ENCODE peak calls at places on chromosome 4, in nine cellular contexts. H is CD14-positive monocyte, T is Peyer's patch, N is HFF-Myc, M is endodermal cell, U is cardiac fibroblast, P is AG10803, F is IMR-90, G is lower lobe of right lung. R is an unnamed sample.

GRCh38 chr4:107379054-107379869 is 340.8 kb downstream of the PAPSS1 start:
- DNase-seq in H (no peak), T (no peak), N (peak; percentile 52), M (no peak), U (peak; percentile 30), P (peak; percentile 67), F (peak; percentile 47), G (no peak), R (no peak)

GRCh38 chr4:2489841-2490552 is 21.1 kb downstream of the RNF4 start:
- DNase-seq in H (no peak), T (no peak), N (no peak), M (no peak), U (peak; percentile 17), P (peak; percentile 23), F (no peak), G (no peak), R (no peak)

GRCh38 chr4:17082186-17082585 is 183.7 kb upstream of the LDB2 start:
- DNase-seq in H (no peak), T (no peak), N (no peak), M (no peak), U (peak; percentile 70), P (peak; percentile 90), F (no peak), G (no peak), R (no peak)

GRCh38 chr4:181877329-181877848 is 365.8 kb upstream of the TENM3 start:
- DNase-seq in H (no peak), T (no peak), N (no peak), M (no peak), U (no peak), P (no peak), F (peak; percentile 95), G (no peak), R (no peak)

GRCh38 chr4:137609693-137610450 is 77.6 kb upstream of the PCDH18 start:
- DNase-seq in H (no peak), T (no peak), N (peak; percentile 83), M (no peak), U (peak; percentile 81), P (peak; percentile 84), F (peak; percentile 78), G (no peak), R (no peak)

GRCh38 chr4:19540859-19541258 is 710.8 kb upstream of the SLIT2 start:
- DNase-seq in H (no peak), T (no peak), N (no peak), M (no peak), U (no peak), P (no peak), F (no peak), G (no peak), R (no peak)

GRCh38 chr4:8646296-8647093 is 53.9 kb downstream of the CPZ start:
- DNase-seq in H (no peak), T (no peak), N (no peak), M (peak; percentile 40), U (no peak), P (no peak), F (no peak), G (no peak), R (no peak)

GRCh38 chr4:108118505-108118904 is 50.2 kb downstream of the LEF1 start:
- DNase-seq in H (no peak), T (no peak), N (no peak), M (no peak), U (no peak), P (no peak), F (no peak), G (no peak), R (no peak)

GRCh38 chr4:2292679-2293108 is 30.8 kb upstream of the MXD4 start:
- DNase-seq in H (no peak), T (no peak), N (peak; percentile 41), M (no peak), U (peak; percentile 45), P (peak; percentile 82), F (peak; percentile 75), G (no peak), R (no peak)

GRCh38 chr4:8101213-8101781 is 57.3 kb downstream of the ABLIM2 start:
- DNase-seq in H (no peak), T (no peak), N (no peak), M (no peak), U (peak; percentile 77), P (peak; percentile 41), F (no peak), G (peak; percentile 72), R (peak; percentile 64)

GRCh38 chr4:98572697-98573096 is 85.7 kb downstream of the TSPAN5 start:
- DNase-seq in H (no peak), T (no peak), N (peak; percentile 25), M (no peak), U (no peak), P (no peak), F (no peak), G (no peak), R (no peak)

DNA sequence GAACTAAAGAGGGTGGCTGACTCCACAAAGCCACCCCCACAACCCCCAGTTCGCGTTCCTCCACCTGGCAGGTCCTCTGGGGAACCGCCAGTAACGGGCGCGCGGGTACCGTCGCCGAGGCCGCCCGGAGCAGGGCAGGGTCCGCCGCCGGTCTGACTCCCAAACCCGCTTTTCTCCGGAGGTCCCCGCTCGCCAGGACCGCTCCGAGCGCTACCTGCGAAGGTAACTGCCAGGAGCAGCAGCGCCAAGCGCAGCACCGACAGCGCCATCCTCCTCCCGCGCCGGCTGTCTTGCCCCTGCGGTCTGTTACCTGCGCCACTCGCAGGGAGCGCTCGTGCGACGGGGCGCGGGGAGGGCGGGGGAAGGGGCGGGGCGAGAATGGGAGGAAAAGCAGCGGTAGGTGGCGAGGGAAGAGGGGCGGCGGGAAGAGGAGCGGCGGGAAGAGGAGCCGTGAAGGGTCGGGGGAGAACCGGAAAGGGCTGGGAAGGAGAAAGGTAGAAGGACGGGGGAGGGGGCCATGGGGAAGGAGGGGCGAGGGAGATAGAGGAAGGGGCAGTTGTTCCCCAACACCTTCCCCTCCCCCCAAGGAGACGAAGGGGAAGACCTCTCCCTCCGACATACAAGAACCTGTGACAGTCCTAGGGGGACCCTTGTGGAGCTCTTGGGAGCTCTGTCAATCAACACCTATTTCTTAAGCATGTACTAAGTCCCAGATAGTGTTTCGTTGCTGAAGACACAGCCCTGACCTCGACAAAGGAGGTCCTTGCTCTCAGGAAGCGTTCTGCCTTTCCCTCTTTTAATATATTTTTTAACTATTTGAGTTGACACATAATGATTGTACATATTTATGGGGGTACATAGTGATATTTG is at the start of gene SPINK2:
- DNase-seq in H (no peak), T (peak; percentile 56), N (no peak), M (peak; percentile 97), U (no peak), P (no peak), F (no peak), G (peak; percentile 54), R (no peak)
- TF ChIP-seq CTCF in H (no peak), T (no peak), N (no peak), M (peak; percentile 63), U (no peak), P (no peak), F (no peak), G (no peak), R (no peak)

GRCh38 chr4:143586080-143586479 is 72.6 kb downstream of the SMARCA5 start:
- DNase-seq in H (no peak), T (no peak), N (no peak), M (no peak), U (peak; percentile 42), P (peak; percentile 40), F (peak; percentile 42), G (no peak), R (no peak)

GRCh38 chr4:143585548-143585947 is 72.0 kb downstream of the SMARCA5 start:
- DNase-seq in H (no peak), T (no peak), N (no peak), M (no peak), U (no peak), P (no peak), F (no peak), G (no peak), R (no peak)

GRCh38 chr4:143587703-143588102 is 74.2 kb downstream of the SMARCA5 start:
- DNase-seq in H (no peak), T (no peak), N (no peak), M (no peak), U (peak; percentile 37), P (no peak), F (no peak), G (no peak), R (no peak)
- TF ChIP-seq CTCF in H (no peak), T (no peak), N (peak; percentile 12), M (peak; percentile 33), U (peak; percentile 17), P (no peak), F (no peak), G (no peak), R (no peak)

GRCh38 chr4:117700111-117700892 is 334.0 kb upstream of the NDST3 start:
- DNase-seq in H (no peak), T (no peak), N (no peak), M (peak; percentile 67), U (no peak), P (no peak), F (peak; percentile 0), G (no peak), R (no peak)
- TF ChIP-seq CTCF in H (no peak), T (no peak), N (no peak), M (peak; percentile 79), U (no peak), P (no peak), F (peak; percentile 15), G (no peak), R (no peak)

DNA sequence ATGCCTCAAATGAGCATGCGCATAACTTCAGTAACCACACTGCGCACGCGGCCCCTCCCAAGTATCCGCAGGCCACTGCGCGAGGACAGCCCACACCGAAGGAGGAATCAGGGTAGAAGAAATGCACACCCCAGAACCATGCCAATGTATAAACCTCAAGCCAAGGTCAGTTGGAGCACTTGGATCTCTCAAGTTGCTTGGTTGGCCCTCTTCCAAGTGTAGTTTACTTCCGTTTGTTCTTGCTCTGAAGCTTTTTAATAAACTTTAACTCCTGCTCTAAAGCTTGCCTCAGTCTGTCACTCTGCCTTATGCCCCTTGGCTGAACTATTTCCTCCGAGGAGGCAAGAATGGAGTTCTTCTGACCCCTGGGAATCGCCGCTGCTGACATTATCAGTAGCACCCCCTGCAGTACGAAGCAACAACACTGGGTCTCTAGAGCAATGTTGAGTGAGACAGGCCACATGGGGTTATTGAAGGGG is 22.0 kb upstream of the SPINK2 start:
- DNase-seq in H (no peak), T (no peak), N (no peak), M (peak; percentile 79), U (peak; percentile 59), P (no peak), F (no peak), G (peak; percentile 51), R (no peak)
- TF ChIP-seq CTCF in H (no peak), T (no peak), N (no peak), M (peak; percentile 55), U (no peak), P (no peak), F (no peak), G (no peak), R (no peak)

R was measured in omental fat pad.